ENCODE peak calls at places on chromosomes 11 and 22, in seven cellular contexts. T, M, W, J, D, I and O are unnamed samples.

GRCh38 chr11:112453601-112454577 is 193.2 kb upstream of the PLET1 start:
- DNase-seq in D (no peak), W (peak; percentile 57), T (peak; percentile 5), I (no peak), M (peak; percentile 62), J (no peak), O (no peak)

GRCh38 chr11:15873501-15873900 is 482.8 kb downstream of the SOX6 start:
- DNase-seq in M (no peak), W (no peak), T (no peak), I (no peak), D (no peak), J (no peak), O (no peak)

GRCh38 chr22:31106001-31106571 is 1.3 kb downstream of the SELENOM start:
- DNase-seq in D (no peak), I (no peak), M (no peak), W (no peak), T (no peak), J (no peak), O (no peak)

GRCh38 chr11:47144541-47144940 is 32.1 kb downstream of the ARFGAP2 start:
- DNase-seq in W (no peak), J (no peak), D (no peak), M (no peak), T (no peak), I (no peak), O (no peak)

GRCh38 chr11:61626580-61627380 is 45.9 kb upstream of the SYT7 start:
- DNase-seq in I (no peak), J (no peak), T (peak; percentile 37), D (peak; percentile 78), W (no peak), M (no peak), O (no peak)

GRCh38 chr11:6531267-6531752 is 34.2 kb downstream of the DNHD1 start:
- DNase-seq in W (peak; percentile 54), T (peak; percentile 47), M (no peak), D (peak; percentile 27), I (peak; percentile 2), J (no peak), O (peak; percentile 38)

GRCh38 chr11:98003606-98004371 is 1017.0 kb upstream of the CNTN5 start:
- DNase-seq in J (no peak), M (no peak), T (no peak), I (no peak), W (no peak), D (no peak), O (no peak)

GRCh38 chr11:30987819-30988218 is 381.7 kb downstream of the DCDC1 start:
- DNase-seq in I (no peak), W (no peak), T (no peak), M (no peak), D (no peak), J (no peak), O (no peak)

GRCh38 chr11:134452849-134453177 is 40.8 kb upstream of the B3GAT1 start:
- DNase-seq in M (no peak), I (no peak), T (no peak), D (no peak), W (no peak), J (no peak), O (no peak)

GRCh38 chr11:7561562-7561961 is 47.8 kb downstream of the PPFIBP2 start:
- DNase-seq in M (no peak), W (no peak), D (no peak), I (no peak), J (no peak), T (no peak), O (no peak)